ENCODE peak calls at places on chromosomes 4 and X, in six cellular contexts. Q is H9, C is M059J, U is fibroblast of mammary gland, O is NCI-H446, R is NCI-H1092 treated with DMSO at 0.1 percent for 48 hours. K is an unnamed sample.

GRCh38 chr4:138055890-138056289 is 186.3 kb downstream of the SLC7A11 start:
- DNase-seq in Q (no peak), C (peak), U (peak), O (no peak), R (no peak), K (no peak)

GRCh38 chr4:8236920-8237195 is 32.7 kb upstream of the HTRA3 start:
- DNase-seq in Q (no peak), C (no peak), U (no peak), O (no peak), R (no peak), K (no peak)

GRCh38 chrX:30144971-30145731 is 70.2 kb upstream of the MAGEB2 start:
- DNase-seq in Q (no peak), C (peak), U (no peak), O (no peak), R (no peak), K (no peak)

GRCh38 chr4:149057594-149057993 is 615.4 kb upstream of the NR3C2 start:
- DNase-seq in Q (no peak), C (no peak), U (no peak), O (no peak), R (no peak), K (no peak)

GRCh38 chr4:74394476-74395136 is 29.7 kb downstream of the EREG start:
- DNase-seq in Q (no peak), C (peak), U (peak), O (no peak), R (no peak), K (peak)

GRCh38 chrX:113001836-113002235 is 161.2 kb upstream of the AMOT start:
- DNase-seq in Q (no peak), C (peak), U (no peak), O (no peak), R (no peak), K (no peak)

GRCh38 chr4:169440446-169440845 is 169.7 kb upstream of the SH3RF1 start:
- DNase-seq in Q (no peak), C (no peak), U (no peak), O (peak), R (no peak), K (no peak)

GRCh38 chrX:150767475-150768131 is 74.4 kb downstream of the MTMR1 start:
- DNase-seq in Q (no peak), C (peak), U (peak), O (no peak), R (no peak), K (peak)

GRCh38 chr4:142366821-142367220 is 479.3 kb downstream of the INPP4B start:
- DNase-seq in Q (no peak), C (no peak), U (no peak), O (peak), R (no peak), K (no peak)

GRCh38 chr4:139633661-139634060 is 32.0 kb upstream of the MGST2 start:
- DNase-seq in Q (peak), C (peak), U (peak), O (peak), R (peak), K (peak)

GRCh38 chrX:65601530-65602281 is 65.7 kb upstream of the MSN start:
- DNase-seq in Q (no peak), C (peak), U (peak), O (no peak), R (peak), K (peak)

GRCh38 chr4:145179201-145179860 is 1.1 kb downstream of the OTUD4 start:
- DNase-seq in Q (peak), C (peak), U (peak), O (peak), R (no peak), K (peak)

GRCh38 chr4:185379326-185380295 is 16.1 kb downstream of the LRP2BP start:
- DNase-seq in Q (no peak), C (peak), U (no peak), O (no peak), R (no peak), K (no peak)

GRCh38 chr4:81627617-81628016 is 155.9 kb upstream of the RASGEF1B start:
- DNase-seq in Q (no peak), C (no peak), U (no peak), O (no peak), R (no peak), K (no peak)